ENCODE peak calls at places on chromosomes 4 and X, in five cellular contexts. One of them, this sample, is unnamed.

GRCh38 chr4:156098846-156099245 is 145.2 kb upstream of the CTSO start:
- DNase-seq in stimulated activated CD4-positive, alpha-beta T cell treated with anti-CD3 and anti-CD28 coated beads, Interleukin-4, amount 100 ng/mL, for 1 hour: no peak
- DNase-seq in natural killer cell treated with Interleukin-12 subunit alpha and Interleukin-12 subunit beta and Interleukin-15 and Interleukin-18, amount 100 ng/mL, for 72 hours: no peak
- DNase-seq in midbrain: no peak
- DNase-seq in CD8-positive, alpha-beta T cell: no peak
- DNase-seq in this sample: no peak

GRCh38 chr4:109739547-109739946 is 9.7 kb upstream of the PLA2G12A start:
- DNase-seq in stimulated activated CD4-positive, alpha-beta T cell treated with anti-CD3 and anti-CD28 coated beads, Interleukin-4, amount 100 ng/mL, for 1 hour: no peak
- DNase-seq in natural killer cell treated with Interleukin-12 subunit alpha and Interleukin-12 subunit beta and Interleukin-15 and Interleukin-18, amount 100 ng/mL, for 72 hours: no peak
- DNase-seq in midbrain: no peak
- DNase-seq in CD8-positive, alpha-beta T cell: no peak
- DNase-seq in this sample: no peak

GRCh38 chr4:145387079-145387478 is 94.6 kb upstream of the SMAD1 start:
- DNase-seq in stimulated activated CD4-positive, alpha-beta T cell treated with anti-CD3 and anti-CD28 coated beads, Interleukin-4, amount 100 ng/mL, for 1 hour: no peak
- DNase-seq in natural killer cell treated with Interleukin-12 subunit alpha and Interleukin-12 subunit beta and Interleukin-15 and Interleukin-18, amount 100 ng/mL, for 72 hours: no peak
- DNase-seq in midbrain: no peak
- DNase-seq in CD8-positive, alpha-beta T cell: no peak
- DNase-seq in this sample: no peak

GRCh38 chr4:181960384-181960783 is 282.8 kb upstream of the TENM3 start:
- DNase-seq in stimulated activated CD4-positive, alpha-beta T cell treated with anti-CD3 and anti-CD28 coated beads, Interleukin-4, amount 100 ng/mL, for 1 hour: no peak
- DNase-seq in natural killer cell treated with Interleukin-12 subunit alpha and Interleukin-12 subunit beta and Interleukin-15 and Interleukin-18, amount 100 ng/mL, for 72 hours: no peak
- DNase-seq in midbrain: no peak
- DNase-seq in CD8-positive, alpha-beta T cell: no peak
- DNase-seq in this sample: no peak

GRCh38 chr4:173056708-173057107 is 111.9 kb upstream of the GALNT7 start:
- DNase-seq in stimulated activated CD4-positive, alpha-beta T cell treated with anti-CD3 and anti-CD28 coated beads, Interleukin-4, amount 100 ng/mL, for 1 hour: no peak
- DNase-seq in natural killer cell treated with Interleukin-12 subunit alpha and Interleukin-12 subunit beta and Interleukin-15 and Interleukin-18, amount 100 ng/mL, for 72 hours: no peak
- DNase-seq in midbrain: no peak
- DNase-seq in CD8-positive, alpha-beta T cell: no peak
- DNase-seq in this sample: no peak

GRCh38 chr4:51963871-51964513 is 56.2 kb downstream of the LRRC66 start:
- DNase-seq in stimulated activated CD4-positive, alpha-beta T cell treated with anti-CD3 and anti-CD28 coated beads, Interleukin-4, amount 100 ng/mL, for 1 hour: no peak
- DNase-seq in natural killer cell treated with Interleukin-12 subunit alpha and Interleukin-12 subunit beta and Interleukin-15 and Interleukin-18, amount 100 ng/mL, for 72 hours: no peak
- DNase-seq in midbrain: no peak
- DNase-seq in CD8-positive, alpha-beta T cell: no peak
- DNase-seq in this sample: no peak

GRCh38 chr4:48896845-48897244 is 9.7 kb downstream of the OCIAD2 start:
- DNase-seq in stimulated activated CD4-positive, alpha-beta T cell treated with anti-CD3 and anti-CD28 coated beads, Interleukin-4, amount 100 ng/mL, for 1 hour: no peak
- DNase-seq in natural killer cell treated with Interleukin-12 subunit alpha and Interleukin-12 subunit beta and Interleukin-15 and Interleukin-18, amount 100 ng/mL, for 72 hours: no peak
- DNase-seq in midbrain: peak; percentile 16
- DNase-seq in CD8-positive, alpha-beta T cell: no peak
- DNase-seq in this sample: no peak

GRCh38 chr4:100935090-100935489 is 412.2 kb downstream of the PPP3CA start:
- DNase-seq in stimulated activated CD4-positive, alpha-beta T cell treated with anti-CD3 and anti-CD28 coated beads, Interleukin-4, amount 100 ng/mL, for 1 hour: no peak
- DNase-seq in natural killer cell treated with Interleukin-12 subunit alpha and Interleukin-12 subunit beta and Interleukin-15 and Interleukin-18, amount 100 ng/mL, for 72 hours: no peak
- DNase-seq in midbrain: no peak
- DNase-seq in CD8-positive, alpha-beta T cell: no peak
- DNase-seq in this sample: no peak

GRCh38 chr4:128281354-128281753 is 6.3 kb downstream of the PGRMC2 start:
- DNase-seq in stimulated activated CD4-positive, alpha-beta T cell treated with anti-CD3 and anti-CD28 coated beads, Interleukin-4, amount 100 ng/mL, for 1 hour: no peak
- DNase-seq in natural killer cell treated with Interleukin-12 subunit alpha and Interleukin-12 subunit beta and Interleukin-15 and Interleukin-18, amount 100 ng/mL, for 72 hours: no peak
- DNase-seq in midbrain: no peak
- DNase-seq in CD8-positive, alpha-beta T cell: no peak
- DNase-seq in this sample: no peak

GRCh38 chr4:51901363-51901762 is 58.4 kb downstream of the DCUN1D4 start:
- DNase-seq in stimulated activated CD4-positive, alpha-beta T cell treated with anti-CD3 and anti-CD28 coated beads, Interleukin-4, amount 100 ng/mL, for 1 hour: no peak
- DNase-seq in natural killer cell treated with Interleukin-12 subunit alpha and Interleukin-12 subunit beta and Interleukin-15 and Interleukin-18, amount 100 ng/mL, for 72 hours: no peak
- DNase-seq in midbrain: no peak
- DNase-seq in CD8-positive, alpha-beta T cell: no peak
- DNase-seq in this sample: no peak

GRCh38 chr4:26058537-26058936 is 144.5 kb downstream of the SMIM20 start:
- DNase-seq in stimulated activated CD4-positive, alpha-beta T cell treated with anti-CD3 and anti-CD28 coated beads, Interleukin-4, amount 100 ng/mL, for 1 hour: peak; percentile 51
- DNase-seq in natural killer cell treated with Interleukin-12 subunit alpha and Interleukin-12 subunit beta and Interleukin-15 and Interleukin-18, amount 100 ng/mL, for 72 hours: no peak
- DNase-seq in midbrain: no peak
- DNase-seq in CD8-positive, alpha-beta T cell: no peak
- DNase-seq in this sample: no peak

GRCh38 chr4:187413564-187414358 is 581.8 kb upstream of the ZFP42 start:
- DNase-seq in stimulated activated CD4-positive, alpha-beta T cell treated with anti-CD3 and anti-CD28 coated beads, Interleukin-4, amount 100 ng/mL, for 1 hour: no peak
- DNase-seq in natural killer cell treated with Interleukin-12 subunit alpha and Interleukin-12 subunit beta and Interleukin-15 and Interleukin-18, amount 100 ng/mL, for 72 hours: no peak
- DNase-seq in midbrain: no peak
- DNase-seq in CD8-positive, alpha-beta T cell: no peak
- DNase-seq in this sample: no peak

GRCh38 chr4:27318740-27319139 is 458.1 kb downstream of the STIM2 start:
- DNase-seq in stimulated activated CD4-positive, alpha-beta T cell treated with anti-CD3 and anti-CD28 coated beads, Interleukin-4, amount 100 ng/mL, for 1 hour: no peak
- DNase-seq in natural killer cell treated with Interleukin-12 subunit alpha and Interleukin-12 subunit beta and Interleukin-15 and Interleukin-18, amount 100 ng/mL, for 72 hours: no peak
- DNase-seq in midbrain: peak; percentile 3
- DNase-seq in CD8-positive, alpha-beta T cell: no peak
- DNase-seq in this sample: peak; percentile 3

GRCh38 chr4:81314196-81314896 is 99.3 kb upstream of the PRKG2 start:
- DNase-seq in stimulated activated CD4-positive, alpha-beta T cell treated with anti-CD3 and anti-CD28 coated beads, Interleukin-4, amount 100 ng/mL, for 1 hour: no peak
- DNase-seq in natural killer cell treated with Interleukin-12 subunit alpha and Interleukin-12 subunit beta and Interleukin-15 and Interleukin-18, amount 100 ng/mL, for 72 hours: no peak
- DNase-seq in midbrain: no peak
- DNase-seq in CD8-positive, alpha-beta T cell: no peak
- DNase-seq in this sample: no peak

GRCh38 chr4:71774136-71774535 is 9.7 kb downstream of the GC start:
- DNase-seq in stimulated activated CD4-positive, alpha-beta T cell treated with anti-CD3 and anti-CD28 coated beads, Interleukin-4, amount 100 ng/mL, for 1 hour: no peak
- DNase-seq in natural killer cell treated with Interleukin-12 subunit alpha and Interleukin-12 subunit beta and Interleukin-15 and Interleukin-18, amount 100 ng/mL, for 72 hours: no peak
- DNase-seq in midbrain: no peak
- DNase-seq in CD8-positive, alpha-beta T cell: no peak
- DNase-seq in this sample: no peak

GRCh38 chr4:38089961-38090360 is 129.8 kb downstream of the PTTG2 start:
- DNase-seq in stimulated activated CD4-positive, alpha-beta T cell treated with anti-CD3 and anti-CD28 coated beads, Interleukin-4, amount 100 ng/mL, for 1 hour: no peak
- DNase-seq in natural killer cell treated with Interleukin-12 subunit alpha and Interleukin-12 subunit beta and Interleukin-15 and Interleukin-18, amount 100 ng/mL, for 72 hours: no peak
- DNase-seq in midbrain: no peak
- DNase-seq in CD8-positive, alpha-beta T cell: no peak
- DNase-seq in this sample: no peak

GRCh38 chr4:39104255-39104654 is 42.2 kb downstream of the KLHL5 start:
- DNase-seq in stimulated activated CD4-positive, alpha-beta T cell treated with anti-CD3 and anti-CD28 coated beads, Interleukin-4, amount 100 ng/mL, for 1 hour: no peak
- DNase-seq in natural killer cell treated with Interleukin-12 subunit alpha and Interleukin-12 subunit beta and Interleukin-15 and Interleukin-18, amount 100 ng/mL, for 72 hours: no peak
- DNase-seq in midbrain: no peak
- DNase-seq in CD8-positive, alpha-beta T cell: no peak
- DNase-seq in this sample: no peak

GRCh38 chrX:2536974-2537373 is 36.2 kb upstream of the DHRSX start:
- DNase-seq in stimulated activated CD4-positive, alpha-beta T cell treated with anti-CD3 and anti-CD28 coated beads, Interleukin-4, amount 100 ng/mL, for 1 hour: no peak
- DNase-seq in natural killer cell treated with Interleukin-12 subunit alpha and Interleukin-12 subunit beta and Interleukin-15 and Interleukin-18, amount 100 ng/mL, for 72 hours: no peak
- DNase-seq in midbrain: peak; percentile 32
- DNase-seq in CD8-positive, alpha-beta T cell: no peak
- DNase-seq in this sample: no peak

GRCh38 chr4:155758500-155759371 is at the start of gene GUCY1B1:
- DNase-seq in stimulated activated CD4-positive, alpha-beta T cell treated with anti-CD3 and anti-CD28 coated beads, Interleukin-4, amount 100 ng/mL, for 1 hour: peak; percentile 65
- DNase-seq in natural killer cell treated with Interleukin-12 subunit alpha and Interleukin-12 subunit beta and Interleukin-15 and Interleukin-18, amount 100 ng/mL, for 72 hours: peak; percentile 94
- DNase-seq in midbrain: peak; percentile 96
- DNase-seq in CD8-positive, alpha-beta T cell: peak; percentile 51
- DNase-seq in this sample: peak; percentile 95

This sample was measured in GM13976.